ENCODE peak calls at places on chromosomes 1 and 21, in four cellular contexts. One of them, this sample, is unnamed.

GRCh38 chr21:29300547-29301138 is 1.9 kb downstream of the BACH1 start:
- DNase-seq in K562: no peak
- DNase-seq in HepG2: no peak
- DNase-seq in HCT116: no peak
- DNase-seq in this sample: no peak

GRCh38 chr1:25140073-25140797 is 92.1 kb downstream of the SYF2 start:
- DNase-seq in HCT116: no peak
- DNase-seq in K562: no peak
- DNase-seq in HepG2: peak
- DNase-seq in this sample: no peak

GRCh38 chr21:14911351-14911750 is 153.4 kb downstream of the NRIP1 start:
- DNase-seq in K562: no peak
- DNase-seq in HCT116: no peak
- DNase-seq in HepG2: no peak
- DNase-seq in this sample: no peak

GRCh38 chr21:16082038-16082816 is 352.4 kb downstream of the USP25 start:
- DNase-seq in K562: no peak
- DNase-seq in HCT116: no peak
- DNase-seq in HepG2: no peak
- DNase-seq in this sample: peak

GRCh38 chr1:40620586-40620985 is 44.9 kb downstream of the RIMS3 start:
- DNase-seq in K562: no peak
- DNase-seq in HepG2: no peak
- DNase-seq in HCT116: no peak
- DNase-seq in this sample: no peak

GRCh38 chr1:1554926-1555915 is 14.8 kb upstream of the TMEM240 start:
- DNase-seq in K562: peak
- DNase-seq in HepG2: no peak
- DNase-seq in HCT116: no peak
- DNase-seq in this sample: no peak

GRCh38 chr1:34460193-34460592 is 283.5 kb downstream of the C1orf94 start:
- DNase-seq in HCT116: peak
- DNase-seq in K562: peak
- DNase-seq in HepG2: peak
- DNase-seq in this sample: peak

GRCh38 chr1:156765664-156766063 is 1.7 kb upstream of the PRCC start:
- DNase-seq in K562: no peak
- DNase-seq in HepG2: no peak
- DNase-seq in HCT116: no peak
- DNase-seq in this sample: no peak

GRCh38 chr1:25742316-25742715 is 57.7 kb upstream of the SELENON start:
- DNase-seq in HepG2: no peak
- DNase-seq in K562: no peak
- DNase-seq in HCT116: no peak
- DNase-seq in this sample: no peak

GRCh38 chr21:44989538-44989888 is 49.7 kb downstream of the SLX9 start:
- DNase-seq in HepG2: peak
- DNase-seq in K562: no peak
- DNase-seq in HCT116: no peak
- DNase-seq in this sample: no peak

GRCh38 chr1:154941332-154941995 is 4.9 kb upstream of the PMVK start:
- DNase-seq in K562: no peak
- DNase-seq in HCT116: no peak
- DNase-seq in HepG2: peak
- DNase-seq in this sample: peak

GRCh38 chr1:10658396-10659066 is 137.9 kb downstream of the CASZ1 start:
- DNase-seq in HepG2: no peak
- DNase-seq in HCT116: no peak
- DNase-seq in K562: no peak
- DNase-seq in this sample: no peak

GRCh38 chr1:59494145-59494824 is 197.4 kb downstream of the FGGY start:
- DNase-seq in HCT116: no peak
- DNase-seq in HepG2: no peak
- DNase-seq in K562: no peak
- DNase-seq in this sample: no peak

GRCh38 chr1:42684139-42684538 is 1.9 kb downstream of the YBX1 start:
- DNase-seq in HCT116: no peak
- DNase-seq in K562: peak
- DNase-seq in HepG2: peak
- DNase-seq in this sample: no peak

GRCh38 chr1:1204998-1205768 is 1.2 kb downstream of the TNFRSF18 start:
- DNase-seq in HepG2: no peak
- DNase-seq in K562: no peak
- DNase-seq in HCT116: no peak
- DNase-seq in this sample: no peak

GRCh38 chr1:15417365-15417934 is 7.8 kb downstream of the EFHD2 start:
- DNase-seq in K562: peak
- DNase-seq in HCT116: no peak
- DNase-seq in HepG2: no peak
- DNase-seq in this sample: no peak

GRCh38 chr21:43716376-43717165 is 2.4 kb upstream of the PDXK start:
- DNase-seq in HCT116: no peak
- DNase-seq in HepG2: no peak
- DNase-seq in K562: no peak
- DNase-seq in this sample: no peak

GRCh38 chr1:12014141-12014981 is 4.9 kb upstream of the MIIP start:
- DNase-seq in HCT116: no peak
- DNase-seq in HepG2: no peak
- DNase-seq in K562: peak
- DNase-seq in this sample: no peak

GRCh38 chr1:62625415-62625814 is 28.1 kb downstream of the ANGPTL3 start:
- DNase-seq in K562: no peak
- DNase-seq in HCT116: no peak
- DNase-seq in HepG2: no peak
- DNase-seq in this sample: no peak

GRCh38 chr1:171740356-171740863 is 1.5 kb downstream of the VAMP4 start:
- DNase-seq in K562: no peak
- DNase-seq in HepG2: no peak
- DNase-seq in HCT116: no peak
- DNase-seq in this sample: no peak

GRCh38 chr1:60895167-60896124 is 186.9 kb upstream of the NFIA start:
- DNase-seq in K562: peak
- DNase-seq in HepG2: no peak
- DNase-seq in HCT116: no peak
- DNase-seq in this sample: no peak

GRCh38 chr1:39701092-39701460 is 9.8 kb upstream of the HPCAL4 start:
- DNase-seq in K562: no peak
- DNase-seq in HCT116: no peak
- DNase-seq in HepG2: no peak
- DNase-seq in this sample: no peak

GRCh38 chr1:26358411-26359384 is 4.8 kb upstream of the CRYBG2 start:
- DNase-seq in HCT116: peak
- DNase-seq in K562: peak
- DNase-seq in HepG2: peak
- DNase-seq in this sample: no peak

GRCh38 chr1:1418464-1419362 is 2.4 kb downstream of the ANKRD65 start:
- DNase-seq in HCT116: no peak
- DNase-seq in K562: no peak
- DNase-seq in HepG2: no peak
- DNase-seq in this sample: no peak

GRCh38 chr1:84688461-84689061 is 1.7 kb downstream of the SSX2IP start:
- DNase-seq in HCT116: no peak
- DNase-seq in K562: peak
- DNase-seq in HepG2: no peak
- DNase-seq in this sample: no peak

GRCh38 chr1:179719272-179719671 is 23.8 kb upstream of the FAM163A start:
- DNase-seq in HCT116: no peak
- DNase-seq in HepG2: no peak
- DNase-seq in K562: no peak
- DNase-seq in this sample: no peak

GRCh38 chr1:31422505-31423319 is 9.7 kb downstream of the SERINC2 start:
- DNase-seq in HCT116: peak
- DNase-seq in HepG2: peak
- DNase-seq in K562: peak
- DNase-seq in this sample: peak

GRCh38 chr1:180150982-180151381 is 3.7 kb upstream of the QSOX1 start:
- DNase-seq in HCT116: no peak
- DNase-seq in HepG2: no peak
- DNase-seq in K562: no peak
- DNase-seq in this sample: no peak

GRCh38 chr1:17549384-17549783 is 9.9 kb downstream of the ARHGEF10L start:
- DNase-seq in K562: no peak
- DNase-seq in HepG2: no peak
- DNase-seq in HCT116: no peak
- DNase-seq in this sample: no peak

GRCh38 chr1:92843429-92844352 is 11.9 kb downstream of the RPL5 start:
- DNase-seq in HepG2: no peak
- DNase-seq in HCT116: no peak
- DNase-seq in K562: no peak
- DNase-seq in this sample: no peak

GRCh38 chr21:20874202-20874601 is 124.0 kb upstream of the NCAM2 start:
- DNase-seq in HepG2: no peak
- DNase-seq in HCT116: no peak
- DNase-seq in K562: no peak
- DNase-seq in this sample: no peak

GRCh38 chr1:199691540-199691939 is 336.0 kb upstream of the NR5A2 start:
- DNase-seq in K562: no peak
- DNase-seq in HepG2: no peak
- DNase-seq in HCT116: peak
- DNase-seq in this sample: no peak

GRCh38 chr21:34908424-34909055 is 140.6 kb downstream of the RUNX1 start:
- DNase-seq in HepG2: peak
- DNase-seq in HCT116: no peak
- DNase-seq in K562: peak
- DNase-seq in this sample: no peak

GRCh38 chr21:34911360-34911759 is 137.7 kb downstream of the RUNX1 start:
- DNase-seq in HCT116: no peak
- DNase-seq in K562: no peak
- DNase-seq in HepG2: no peak
- DNase-seq in this sample: no peak

GRCh38 chr21:34907783-34908423 is 141.2 kb downstream of the RUNX1 start:
- DNase-seq in HepG2: no peak
- DNase-seq in HCT116: no peak
- DNase-seq in K562: peak
- DNase-seq in this sample: no peak

GRCh38 chr21:34910396-34910795 is 138.7 kb downstream of the RUNX1 start:
- DNase-seq in K562: no peak
- DNase-seq in HCT116: no peak
- DNase-seq in HepG2: peak
- DNase-seq in this sample: no peak

DNA sequence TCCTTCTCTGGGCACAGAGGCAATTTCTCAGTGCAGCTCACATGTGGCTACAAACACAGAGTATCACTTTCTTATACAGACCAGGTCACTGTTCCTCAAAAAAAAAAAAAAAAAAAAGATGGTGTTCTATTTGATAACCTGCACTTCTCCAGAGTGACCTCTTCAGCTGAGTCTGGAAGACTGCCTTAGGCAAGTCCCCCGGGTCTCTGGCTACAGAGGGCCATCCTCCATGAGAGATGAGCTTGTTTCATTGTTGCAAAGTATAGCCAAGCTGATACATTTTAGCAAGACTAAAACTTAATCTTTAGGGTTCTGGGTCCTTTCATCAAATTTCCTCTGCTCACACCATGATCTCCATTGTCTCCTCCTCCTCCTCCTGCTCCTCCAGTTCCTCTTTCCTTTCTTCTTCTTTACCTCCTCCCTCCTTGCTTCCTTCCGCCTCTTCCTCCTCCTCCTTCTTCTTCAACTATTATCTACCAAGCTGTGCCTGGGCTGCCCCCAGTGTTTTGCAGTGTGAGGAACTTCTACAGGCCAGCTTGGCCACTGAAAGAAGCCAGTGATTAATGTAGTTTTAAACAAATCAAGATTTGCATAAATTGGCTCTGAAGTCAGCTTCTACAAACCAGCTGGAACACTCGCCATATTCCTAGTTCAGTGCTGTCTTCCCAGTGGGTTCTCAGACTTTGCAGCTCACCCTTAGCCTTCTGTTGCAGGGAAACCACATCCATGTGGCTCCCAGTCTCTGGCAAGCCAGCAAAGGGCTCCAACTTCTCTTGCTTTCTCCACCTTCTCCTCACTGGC is 139.4 kb downstream of the RUNX1 start:
- DNase-seq in HepG2: no peak
- DNase-seq in HCT116: no peak
- DNase-seq in K562: peak
- DNase-seq in this sample: no peak
- TF ChIP-seq JUND in HepG2: no peak
- TF ChIP-seq JUND in HCT116: no peak
- TF ChIP-seq JUND in K562: no peak
- TF ChIP-seq JUND in this sample: no peak

GRCh38 chr1:54645806-54646676 is 4.5 kb downstream of the MROH7 start:
- DNase-seq in HCT116: no peak
- DNase-seq in K562: no peak
- DNase-seq in HepG2: no peak
- DNase-seq in this sample: no peak
- TF ChIP-seq JUND in HCT116: no peak
- TF ChIP-seq JUND in K562: no peak
- TF ChIP-seq JUND in HepG2: no peak
- TF ChIP-seq JUND in this sample: no peak

GRCh38 chr1:201229771-201230635 is 39.4 kb downstream of the IGFN1 start:
- DNase-seq in HepG2: no peak
- DNase-seq in HCT116: peak
- DNase-seq in K562: no peak
- DNase-seq in this sample: peak
- TF ChIP-seq JUND in HepG2: no peak
- TF ChIP-seq JUND in HCT116: no peak
- TF ChIP-seq JUND in K562: no peak
- TF ChIP-seq JUND in this sample: no peak

DNA sequence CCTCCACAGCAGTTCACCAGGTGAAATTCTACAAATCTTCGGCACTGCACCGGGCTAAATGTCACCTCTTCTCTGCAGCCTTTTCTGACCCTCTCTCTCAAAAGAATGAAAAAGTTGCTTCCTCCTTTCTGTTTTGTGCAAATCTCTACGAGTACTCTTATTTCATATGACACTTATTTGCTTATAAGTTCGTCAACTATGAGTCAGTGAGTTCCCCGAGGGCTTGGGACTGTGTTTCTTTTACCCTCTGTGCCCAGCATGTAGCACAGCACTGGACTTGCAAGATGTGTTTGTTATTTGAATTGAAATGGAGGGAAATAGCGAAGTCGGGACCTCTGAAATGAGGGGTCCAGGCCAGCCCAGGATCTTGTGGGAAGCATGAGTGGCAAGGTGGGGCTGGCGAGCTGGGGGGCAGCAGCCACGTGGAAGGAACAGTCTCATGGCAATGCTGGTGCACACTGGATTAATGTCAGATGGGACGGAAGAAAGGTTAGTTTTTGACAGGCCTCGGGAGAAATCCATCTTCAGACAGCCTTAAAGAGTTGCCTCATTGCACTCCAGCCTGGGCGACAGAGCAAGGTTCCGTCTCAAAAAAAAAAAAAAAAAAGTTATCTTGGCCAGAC is 6.2 kb downstream of the SLC6A9 start:
- DNase-seq in HCT116: no peak
- DNase-seq in HepG2: no peak
- DNase-seq in K562: no peak
- DNase-seq in this sample: no peak
- TF ChIP-seq JUND in HCT116: no peak
- TF ChIP-seq JUND in HepG2: no peak
- TF ChIP-seq JUND in K562: no peak
- TF ChIP-seq JUND in this sample: no peak

GRCh38 chr1:221548942-221549341 is 192.9 kb downstream of the DUSP10 start:
- DNase-seq in K562: no peak
- DNase-seq in HepG2: no peak
- DNase-seq in HCT116: no peak
- DNase-seq in this sample: no peak

GRCh38 chr1:221549815-221550214 is 192.1 kb downstream of the DUSP10 start:
- DNase-seq in K562: no peak
- DNase-seq in HCT116: no peak
- DNase-seq in HepG2: no peak
- DNase-seq in this sample: no peak
- TF ChIP-seq JUND in K562: no peak
- TF ChIP-seq JUND in HCT116: no peak
- TF ChIP-seq JUND in HepG2: no peak
- TF ChIP-seq JUND in this sample: no peak

GRCh38 chr1:2632051-2632430 is 775 bp downstream of the MMEL1 start:
- DNase-seq in HepG2: no peak
- DNase-seq in HCT116: no peak
- DNase-seq in K562: no peak
- DNase-seq in this sample: no peak
- TF ChIP-seq JUND in HepG2: no peak
- TF ChIP-seq JUND in HCT116: no peak
- TF ChIP-seq JUND in K562: no peak
- TF ChIP-seq JUND in this sample: no peak